ENCODE peak calls at places on chromosomes 5 and 9, in six cellular contexts. Q is GM23248; K is naive B cell; S is RWPE1; N is lower leg skin; D is effector memory CD4-positive, alpha-beta T cell. E is an unnamed sample.

GRCh38 chr9:70590264-70590646 is 175.8 kb upstream of the KLF9 start:
- DNase-seq in S (no peak), Q (peak), N (no peak), K (no peak), D (no peak), E (no peak)

GRCh38 chr9:73683862-73684591 is 532.4 kb downstream of the ANXA1 start:
- DNase-seq in S (peak), D (no peak), Q (peak), K (no peak), N (no peak), E (no peak)

GRCh38 chr5:168991991-168992390 is 308.9 kb downstream of the SLIT3 start:
- DNase-seq in D (no peak), Q (peak), S (no peak), N (no peak), K (no peak), E (no peak)

GRCh38 chr5:150014456-150014855 is 13.9 kb downstream of the HMGXB3 start:
- DNase-seq in N (no peak), S (no peak), K (no peak), D (no peak), Q (no peak), E (no peak)

GRCh38 chr5:33641722-33642505 is 201.1 kb downstream of the TARS1 start:
- DNase-seq in D (no peak), K (no peak), S (no peak), N (no peak), Q (peak), E (no peak)

GRCh38 chr5:76790632-76791290 is 28.1 kb upstream of the F2RL1 start:
- DNase-seq in S (peak), K (no peak), N (no peak), D (no peak), Q (peak), E (no peak)

GRCh38 chr5:156879665-156880285 is 29.7 kb downstream of the PPP1R2B start:
- DNase-seq in N (no peak), S (no peak), Q (no peak), D (no peak), K (no peak), E (peak)

GRCh38 chr5:172646716-172647285 is 5.7 kb downstream of the NEURL1B start:
- DNase-seq in Q (peak), N (no peak), S (no peak), D (no peak), K (no peak), E (peak)

GRCh38 chr5:14914603-14915277 is 43.2 kb upstream of the ANKH start:
- DNase-seq in K (no peak), Q (peak), D (no peak), N (no peak), S (peak), E (no peak)

GRCh38 chr9:29830815-29831214 is 2257.5 kb upstream of the C9orf72 start:
- DNase-seq in Q (peak), K (no peak), S (peak), N (no peak), D (no peak), E (peak)

GRCh38 chr5:141757402-141757801 is 75.4 kb upstream of the ARAP3 start:
- DNase-seq in D (no peak), N (no peak), Q (peak), K (no peak), S (peak), E (no peak)

GRCh38 chr5:1174122-1174936 is 27.1 kb upstream of the SLC6A19 start:
- DNase-seq in S (peak), K (peak), Q (peak), N (no peak), D (peak), E (peak)

GRCh38 chr9:37036237-37037136 is 2.4 kb upstream of the PAX5 start:
- DNase-seq in K (peak), D (peak), Q (peak), N (peak), S (no peak), E (no peak)

GRCh38 chr9:99823392-99824377 is 2.0 kb downstream of the NR4A3 start:
- DNase-seq in D (peak), N (peak), Q (peak), S (peak), K (peak), E (peak)

GRCh38 chr9:3908731-3909130 is 382.9 kb upstream of the RFX3 start:
- DNase-seq in K (no peak), N (no peak), Q (peak), S (no peak), D (no peak), E (no peak)

GRCh38 chr5:95759634-95760033 is 28.5 kb downstream of the RHOBTB3 start:
- DNase-seq in D (no peak), N (no peak), K (no peak), Q (peak), S (no peak), E (peak)

GRCh38 chr9:138008081-138008841 is 130.7 kb downstream of the CACNA1B start:
- DNase-seq in Q (no peak), D (no peak), S (no peak), N (peak), K (no peak), E (no peak)

GRCh38 chr5:63228154-63228553 is 649.5 kb downstream of the LRRC70 start:
- DNase-seq in K (no peak), N (no peak), S (no peak), D (no peak), Q (no peak), E (no peak)

GRCh38 chr9:137298401-137298982 is 3.6 kb downstream of the NRARP start:
- DNase-seq in D (no peak), S (no peak), N (no peak), K (no peak), Q (peak), E (no peak)

E was measured in NCI-H345.